ENCODE peak calls at places on chromosomes 3 and 15, in nine cellular contexts. S is AG09309; T is Daoy; R is mesenchymal stem cell; M is suprapubic skin; G is spleen; B is HFFc6; A is activated CD4-positive, alpha-beta T cell treated with anti-CD3 and anti-CD28 coated beads, Interleukin-2, amount 50 U/mL, for 4 hours; K is A172. Y is an unnamed sample.

GRCh38 chr3:16372362-16373269 is 107.6 kb downstream of the OXNAD1 start:
- DNase-seq in S (no peak), T (no peak), R (no peak), M (no peak), G (no peak), B (no peak), A (no peak), K (no peak), Y (no peak)

GRCh38 chr15:71691700-71692417 is 118.5 kb upstream of the NR2E3 start:
- DNase-seq in S (peak), T (peak), R (peak), M (no peak), G (no peak), B (peak), A (no peak), K (peak), Y (peak)

GRCh38 chr3:94794563-94794962 is 731.7 kb downstream of the NSUN3 start:
- DNase-seq in S (no peak), T (no peak), R (no peak), M (no peak), G (no peak), B (no peak), A (no peak), K (no peak), Y (no peak)

GRCh38 chr15:60374628-60375081 is 23.1 kb downstream of the ANXA2 start:
- DNase-seq in S (peak), T (peak), R (peak), M (no peak), G (no peak), B (peak), A (no peak), K (peak), Y (peak)

GRCh38 chr3:139299261-139300132 is 44.3 kb upstream of the MRPS22 start:
- DNase-seq in S (no peak), T (peak), R (peak), M (no peak), G (peak), B (peak), A (no peak), K (peak), Y (no peak)

GRCh38 chr3:37937156-37937555 is 53.4 kb upstream of the VILL start:
- DNase-seq in S (no peak), T (no peak), R (no peak), M (no peak), G (no peak), B (no peak), A (no peak), K (no peak), Y (no peak)

GRCh38 chr3:172607305-172608121 is 84.3 kb upstream of the TNFSF10 start:
- DNase-seq in S (no peak), T (peak), R (peak), M (no peak), G (no peak), B (peak), A (no peak), K (peak), Y (peak)

GRCh38 chr3:10195692-10196091 is 31.0 kb downstream of the IRAK2 start:
- DNase-seq in S (no peak), T (no peak), R (no peak), M (no peak), G (peak), B (no peak), A (no peak), K (no peak), Y (no peak)

GRCh38 chr3:160665231-160665630 is 11.7 kb upstream of the ARL14 start:
- DNase-seq in S (no peak), T (no peak), R (no peak), M (no peak), G (no peak), B (no peak), A (no peak), K (no peak), Y (no peak)

GRCh38 chr3:194672876-194673275 is 885 bp upstream of the LSG1 start:
- DNase-seq in S (no peak), T (no peak), R (no peak), M (no peak), G (no peak), B (no peak), A (no peak), K (no peak), Y (no peak)

GRCh38 chr15:52113708-52114107 is 1.1 kb upstream of the BCL2L10 start:
- DNase-seq in S (no peak), T (no peak), R (no peak), M (no peak), G (no peak), B (no peak), A (no peak), K (no peak), Y (no peak)

GRCh38 chr3:63202529-63202928 is 75.6 kb upstream of the SYNPR start:
- DNase-seq in S (no peak), T (no peak), R (no peak), M (no peak), G (no peak), B (no peak), A (no peak), K (no peak), Y (no peak)

GRCh38 chr3:28114893-28115292 is 126.5 kb upstream of the CMC1 start:
- DNase-seq in S (no peak), T (no peak), R (no peak), M (no peak), G (no peak), B (no peak), A (no peak), K (no peak), Y (no peak)

GRCh38 chr3:73681610-73682009 is 56.9 kb upstream of the PDZRN3 start:
- DNase-seq in S (peak), T (no peak), R (no peak), M (no peak), G (no peak), B (peak), A (no peak), K (no peak), Y (no peak)

GRCh38 chr15:78082106-78082742 is 4.7 kb upstream of the TBC1D2B start:
- DNase-seq in S (no peak), T (no peak), R (peak), M (peak), G (no peak), B (no peak), A (no peak), K (peak), Y (no peak)

GRCh38 chr15:59174846-59175831 is 31.5 kb upstream of the LDHAL6B start:
- DNase-seq in S (peak), T (peak), R (peak), M (peak), G (no peak), B (peak), A (peak), K (peak), Y (peak)

GRCh38 chr3:33047842-33048834 is 48.8 kb downstream of the GLB1 start:
- DNase-seq in S (no peak), T (no peak), R (no peak), M (no peak), G (no peak), B (no peak), A (peak), K (no peak), Y (no peak)

GRCh38 chr15:62758126-62758951 is 284.2 kb upstream of the TPM1 start:
- DNase-seq in S (peak), T (peak), R (peak), M (peak), G (no peak), B (peak), A (no peak), K (peak), Y (peak)

GRCh38 chr3:84724877-84725276 is 233.9 kb upstream of the CADM2 start:
- DNase-seq in S (no peak), T (peak), R (no peak), M (no peak), G (peak), B (no peak), A (no peak), K (peak), Y (peak)

GRCh38 chr15:67009576-67010569 is 55.5 kb upstream of the SMAD3 start:
- DNase-seq in S (no peak), T (no peak), R (no peak), M (no peak), G (no peak), B (no peak), A (no peak), K (no peak), Y (no peak)

GRCh38 chr3:11845661-11846060 is 1.0 kb downstream of the TAMM41 start:
- DNase-seq in S (no peak), T (no peak), R (no peak), M (no peak), G (no peak), B (no peak), A (no peak), K (no peak), Y (no peak)

Y was measured in astrocyte of the cerebellum.